ENCODE peak calls at places on chromosomes 3 and 15, in four cellular contexts. K is fibroblast of lung, S is thoracic aorta, N is psoas muscle. M is an unnamed sample.

GRCh38 chr15:91861223-91861622 is 7.7 kb downstream of the SLCO3A1 start:
- DNase-seq in N (no peak), S (no peak), K (peak; percentile 8), M (no peak)

GRCh38 chr15:70091649-70092461 is 5.9 kb downstream of the TLE3 start:
- DNase-seq in N (no peak), S (no peak), K (peak; percentile 73), M (peak; percentile 47)

GRCh38 chr3:57691411-57692133 is 1.3 kb downstream of the DENND6A start:
- DNase-seq in K (no peak), N (no peak), S (no peak), M (no peak)

GRCh38 chr15:27582741-27583400 is 516.2 kb downstream of the OCA2 start:
- DNase-seq in N (no peak), K (peak; percentile 80), S (no peak), M (no peak)

GRCh38 chr3:189288348-189289235 is 116.8 kb downstream of the TPRG1 start:
- DNase-seq in S (no peak), K (no peak), N (no peak), M (no peak)

GRCh38 chr3:196274585-196274984 is 12.9 kb downstream of the PCYT1A start:
- DNase-seq in S (no peak), K (peak; percentile 36), N (no peak), M (no peak)

GRCh38 chr15:74958320-74958907 is 1.8 kb upstream of the RPP25 start:
- DNase-seq in K (no peak), S (peak; percentile 32), N (peak; percentile 69), M (no peak)

GRCh38 chr15:34837246-34838016 is 42.1 kb upstream of the ACTC1 start:
- DNase-seq in N (no peak), K (peak; percentile 93), S (no peak), M (peak; percentile 71)

GRCh38 chr15:95087253-95087609 is 855.9 kb downstream of the MCTP2 start:
- DNase-seq in K (no peak), S (no peak), N (no peak), M (no peak)

GRCh38 chr15:42544858-42545629 is 3.5 kb downstream of the LRRC57 start:
- DNase-seq in S (no peak), K (no peak), N (no peak), M (no peak)

GRCh38 chr15:48644827-48645557 is 517 bp downstream of the FBN1 start:
- DNase-seq in K (peak; percentile 69), N (peak; percentile 76), S (no peak), M (peak; percentile 43)

GRCh38 chr3:63814300-63814699 is 4.8 kb upstream of the C3orf49 start:
- DNase-seq in K (peak; percentile 49), N (no peak), S (no peak), M (no peak)

GRCh38 chr15:75195766-75196241 is 5.9 kb upstream of the C15orf39 start:
- DNase-seq in K (no peak), N (no peak), S (no peak), M (no peak)

GRCh38 chr3:184680411-184680990 is 31.4 kb downstream of the MAGEF1 start:
- DNase-seq in K (no peak), N (peak; percentile 30), S (no peak), M (no peak)

GRCh38 chr3:187251599-187251998 is 39.9 kb downstream of the MASP1 start:
- DNase-seq in S (no peak), N (no peak), K (no peak), M (no peak)

GRCh38 chr3:50255251-50255615 is 13.7 kb upstream of the SEMA3B start:
- DNase-seq in S (no peak), K (no peak), N (no peak), M (no peak)

GRCh38 chr3:120681018-120681417 is 1.0 kb downstream of the HGD start:
- DNase-seq in K (no peak), S (no peak), N (no peak), M (no peak)

GRCh38 chr15:76217029-76217866 is 94.0 kb downstream of the ETFA start:
- DNase-seq in K (peak; percentile 86), N (no peak), S (no peak), M (peak; percentile 46)

GRCh38 chr3:155675094-155675493 is 69.8 kb downstream of the PLCH1 start:
- DNase-seq in K (no peak), N (no peak), S (no peak), M (no peak)

GRCh38 chr15:73602992-73603391 is 30.2 kb downstream of the NPTN start:
- DNase-seq in S (no peak), K (no peak), N (no peak), M (no peak)

GRCh38 chr3:2896281-2896967 is 213.8 kb downstream of the IL5RA start:
- DNase-seq in N (no peak), K (no peak), S (no peak), M (no peak)

DNA sequence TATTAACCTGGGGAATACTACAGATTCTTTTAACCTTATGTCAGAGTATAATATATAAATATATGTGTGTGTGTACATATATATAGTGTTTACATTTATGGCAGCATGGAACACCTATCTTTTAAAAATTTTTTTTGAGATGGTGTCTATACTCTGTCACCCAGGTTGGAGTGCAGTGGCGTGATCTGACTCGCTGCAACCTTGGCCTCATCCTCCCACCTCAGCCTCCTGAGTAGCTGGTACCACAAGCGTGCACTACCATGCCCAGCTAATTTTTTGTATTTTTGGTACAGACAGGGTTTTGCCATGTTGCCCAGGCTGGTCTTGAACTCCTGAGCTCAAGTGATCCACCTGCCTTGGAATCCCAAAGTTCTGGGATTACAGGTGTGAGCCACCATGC is 18.5 kb upstream of the ERICH6 start:
- DNase-seq in N (no peak), S (no peak), K (no peak), M (no peak)
- H3K27ac ChIP-seq in N (no peak overlapping the region), S (no peak overlapping the region), K (no peak overlapping the region), M (no peak overlapping the region)

GRCh38 chr3:38460377-38461085 is 6.8 kb downstream of the ACVR2B start:
- DNase-seq in N (peak; percentile 82), K (no peak), S (no peak), M (no peak)

GRCh38 chr3:38459499-38460048 is 5.9 kb downstream of the ACVR2B start:
- DNase-seq in K (no peak), N (no peak), S (no peak), M (no peak)

GRCh38 chr3:38457111-38458003 is 3.7 kb downstream of the ACVR2B start:
- DNase-seq in K (peak; percentile 14), N (no peak), S (no peak), M (no peak)

GRCh38 chr3:38461086-38461390 is 7.3 kb downstream of the ACVR2B start:
- DNase-seq in S (no peak), N (no peak), K (no peak), M (no peak)

DNA sequence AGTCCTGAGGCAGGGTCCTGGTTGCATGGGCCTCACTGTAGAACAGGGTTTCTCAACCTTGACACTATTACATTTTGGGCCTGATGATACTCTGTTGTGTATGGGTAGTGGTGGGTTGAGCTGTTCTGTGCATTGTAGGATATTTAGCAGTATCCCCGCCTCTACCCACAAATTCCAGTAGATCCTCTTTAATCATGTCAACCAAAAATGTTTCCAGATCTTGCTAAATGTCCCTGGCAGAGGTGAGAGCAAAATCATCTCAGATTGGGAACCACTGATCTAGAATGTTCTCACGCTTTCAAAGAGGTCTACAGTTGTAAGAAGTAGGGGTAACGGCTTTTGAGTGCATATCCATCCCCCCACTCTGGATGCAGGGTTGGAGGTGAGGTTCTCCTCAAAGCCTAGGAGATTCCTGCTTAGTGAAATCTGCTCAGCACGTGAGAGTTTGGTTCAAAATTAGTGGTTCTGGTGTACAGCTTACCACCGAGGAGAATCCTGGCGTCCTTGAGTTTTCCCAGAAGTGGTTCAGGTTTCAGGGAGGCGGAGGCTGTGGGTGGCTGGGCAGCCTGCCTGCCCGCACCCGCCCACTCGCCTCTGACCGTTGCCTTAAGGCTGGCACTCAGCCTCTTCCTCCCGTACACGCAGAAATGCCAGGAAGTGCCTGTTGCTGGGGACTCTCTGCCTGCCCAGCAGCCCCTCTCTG is 5.3 kb downstream of the ACVR2B start:
- DNase-seq in K (peak; percentile 67), N (peak; percentile 77), S (no peak), M (peak; percentile 63)
- H3K27ac ChIP-seq in K (no peak overlapping the region), N (peak overlapping the region; percentile 96), S (peak overlapping the region; percentile 60), M (peak overlapping the region; percentile 83)

DNA sequence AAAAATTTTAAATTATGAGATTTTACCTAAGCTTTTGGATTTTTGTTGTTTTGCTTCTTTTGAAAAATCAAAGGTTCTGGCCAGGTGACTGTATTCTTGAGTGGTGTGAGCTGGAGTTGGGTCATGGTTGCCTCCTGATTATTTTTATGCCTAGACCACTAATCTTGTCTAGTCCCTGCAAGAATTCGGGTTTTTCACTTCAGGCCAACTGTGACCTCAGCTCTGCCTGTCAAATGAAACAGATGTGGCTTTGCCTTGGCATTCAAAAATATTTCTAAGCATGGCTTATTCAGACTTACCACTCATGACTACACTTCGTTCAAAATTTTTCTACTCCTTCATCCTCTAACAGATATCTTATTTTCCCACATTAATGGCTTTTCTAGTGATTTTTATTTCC is 25.4 kb upstream of the CDV3 start:
- DNase-seq in N (no peak), K (peak; percentile 78), S (no peak), M (no peak)
- H3K27ac ChIP-seq in N (no peak overlapping the region), K (peak overlapping the region; percentile 70), S (peak overlapping the region; percentile 58), M (peak overlapping the region; percentile 73)

GRCh38 chr3:62103531-62103930 is 269.8 kb downstream of the FEZF2 start:
- DNase-seq in S (no peak), N (no peak), K (no peak), M (no peak)

GRCh38 chr3:62098646-62099365 is 274.5 kb downstream of the FEZF2 start:
- DNase-seq in N (no peak), K (peak; percentile 31), S (no peak), M (no peak)

GRCh38 chr3:62097121-62097520 is 276.2 kb downstream of the FEZF2 start:
- DNase-seq in K (no peak), N (no peak), S (no peak), M (no peak)

GRCh38 chr3:62101488-62101887 is 271.9 kb downstream of the FEZF2 start:
- DNase-seq in N (no peak), K (peak; percentile 10), S (no peak), M (no peak)

DNA sequence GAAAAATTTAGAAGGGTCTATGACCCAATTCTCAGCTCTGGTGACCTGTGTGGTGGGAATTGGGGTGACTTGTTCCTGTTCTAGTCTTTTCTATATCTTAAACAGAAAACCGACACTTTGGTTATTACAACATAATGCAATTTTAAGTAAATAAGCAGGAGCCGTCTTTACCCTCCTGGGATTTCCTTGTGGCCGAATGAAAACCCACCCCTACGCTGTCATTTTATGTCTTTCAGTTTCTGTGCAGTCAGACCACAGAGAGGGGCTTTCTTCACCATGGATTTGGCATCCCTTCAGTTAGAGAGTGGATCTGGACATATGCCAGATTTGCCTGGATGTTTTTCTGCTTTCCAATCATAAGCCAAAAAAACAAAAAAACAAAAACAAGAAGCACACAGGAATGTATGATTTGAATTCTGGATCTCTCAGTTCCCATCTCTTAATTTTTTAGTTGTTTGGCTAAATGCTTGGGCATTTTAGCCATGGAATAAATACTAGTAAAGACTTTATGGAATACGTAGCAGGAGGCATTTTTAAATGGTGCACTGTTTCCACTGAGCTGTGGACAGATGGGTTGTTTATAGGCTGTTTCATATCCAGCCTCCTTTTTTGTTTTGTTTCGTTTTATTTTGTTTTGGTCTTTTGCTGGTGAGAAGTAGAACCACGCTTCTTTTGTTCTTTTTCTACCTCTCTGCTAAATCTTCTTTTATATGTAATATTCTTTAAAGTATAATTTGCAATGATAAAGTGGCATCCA is 272.9 kb downstream of the FEZF2 start:
- DNase-seq in K (no peak), N (no peak), S (no peak), M (no peak)
- H3K27ac ChIP-seq in K (no peak overlapping the region), N (peak overlapping the region; percentile 34), S (peak overlapping the region; percentile 49), M (no peak overlapping the region)

DNA sequence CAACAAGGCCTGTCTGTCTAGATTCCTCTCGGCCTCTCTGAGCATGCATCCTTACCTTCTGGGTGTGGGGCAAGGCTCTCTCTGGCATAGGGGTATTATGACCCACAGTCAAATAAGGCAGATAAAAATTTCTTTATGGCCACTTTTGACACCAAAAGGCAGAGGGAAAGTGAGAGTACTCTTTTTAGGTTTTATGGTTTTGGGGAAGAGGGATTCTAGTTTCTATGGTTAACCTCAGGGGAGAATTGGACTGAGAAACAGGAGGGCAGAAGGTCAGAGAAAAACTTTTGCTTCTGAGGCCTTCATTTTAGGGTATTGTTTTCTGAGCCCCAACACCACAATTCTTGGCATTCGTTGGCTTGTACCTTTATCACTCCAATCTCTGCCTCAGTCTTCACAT is 70.0 kb upstream of the CCDC54 start:
- DNase-seq in N (no peak), S (no peak), K (no peak), M (no peak)
- H3K27ac ChIP-seq in N (no peak overlapping the region), S (no peak overlapping the region), K (no peak overlapping the region), M (no peak overlapping the region)